ENCODE peak calls at places on chromosomes 6 and 20, in four cellular contexts. L is GM12878, E is H1, D is SK-N-SH. R is an unnamed sample.

GRCh38 chr20:37502654-37503053 is 18.4 kb upstream of the NNAT start:
- DNase-seq in L (no peak), D (no peak), E (no peak), R (no peak)

GRCh38 chr6:96837138-96837971 is at the start of gene GPR63:
- DNase-seq in D (peak; percentile 90), L (peak; percentile 50), E (peak; percentile 61), R (peak; percentile 1)

GRCh38 chr6:133512410-133513016 is 271.4 kb downstream of the EYA4 start:
- DNase-seq in D (peak; percentile 26), L (no peak), E (no peak), R (peak; percentile 46)

GRCh38 chr6:93398723-93399122 is 20.6 kb downstream of the EPHA7 start:
- DNase-seq in E (no peak), D (no peak), L (no peak), R (no peak)

GRCh38 chr20:62650551-62651284 is 8.4 kb downstream of the SLCO4A1 start:
- DNase-seq in L (no peak), D (no peak), E (no peak), R (no peak)

GRCh38 chr6:134352786-134353480 is 35.0 kb upstream of the SGK1 start:
- DNase-seq in E (no peak), L (no peak), D (no peak), R (no peak)

GRCh38 chr6:122692175-122692598 is 82.0 kb downstream of the PKIB start:
- DNase-seq in L (no peak), D (no peak), E (no peak), R (no peak)

GRCh38 chr6:52643158-52643557 is 27.8 kb upstream of the TMEM14A start:
- DNase-seq in E (no peak), D (no peak), L (no peak), R (no peak)

GRCh38 chr6:84657486-84657885 is 106.9 kb downstream of the TBX18 start:
- DNase-seq in D (no peak), E (no peak), L (no peak), R (no peak)

GRCh38 chr6:52605610-52606185 is 28.8 kb upstream of the TRAM2 start:
- DNase-seq in E (no peak), D (no peak), L (no peak), R (no peak)

GRCh38 chr20:47117325-47117724 is 222.7 kb downstream of the EYA2 start:
- DNase-seq in L (no peak), E (no peak), D (no peak), R (no peak)

DNA sequence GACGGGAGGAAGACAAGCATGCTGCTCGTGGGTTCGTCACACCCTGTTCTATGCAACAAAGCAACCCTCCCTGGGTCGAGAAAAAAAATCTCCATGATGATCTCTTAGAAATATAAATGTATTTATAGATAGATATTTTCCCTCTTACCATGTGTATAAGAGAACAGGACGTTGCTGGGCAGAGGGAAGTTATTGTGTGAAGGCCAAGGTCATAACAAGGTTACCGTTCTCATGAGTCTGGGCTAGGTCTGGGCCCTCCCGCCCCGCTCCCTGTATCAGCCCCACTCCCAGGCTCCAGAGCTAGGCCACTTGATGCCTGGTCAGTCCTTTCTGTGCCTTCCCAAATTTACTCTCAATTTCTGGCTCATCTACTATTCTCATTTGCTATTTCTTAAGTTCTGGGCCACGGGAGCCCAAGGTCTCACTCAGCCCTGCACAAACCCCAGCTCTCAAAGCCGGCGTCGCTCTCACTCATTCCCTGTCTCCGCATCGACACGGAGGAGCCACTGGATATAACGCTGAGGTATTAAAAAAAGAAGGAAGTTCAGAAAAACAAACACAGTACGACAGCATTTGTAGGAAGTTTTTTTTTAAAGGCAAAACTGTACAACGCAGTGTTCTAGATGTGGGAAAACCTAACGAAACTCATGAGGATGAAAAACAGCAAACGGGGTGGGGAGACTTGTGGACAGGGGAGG is 96.8 kb downstream of the PSMG4 start:
- DNase-seq in E (no peak), L (no peak), D (no peak), R (no peak)
- H3K4me3 ChIP-seq in E (no peak overlapping the region), L (peak overlapping the region; percentile 37), D (no peak overlapping the region), R (peak overlapping the region; percentile 44)

GRCh38 chr6:5672581-5673011 is 334.1 kb downstream of the NRN1 start:
- DNase-seq in L (no peak), E (no peak), D (no peak), R (no peak)
- TF ChIP-seq TCF12 in L (no peak), E (no peak), D (peak; percentile 82), R (no peak)

GRCh38 chr20:58842276-58842675 is 8.4 kb downstream of the GNAS-AS1 start:
- DNase-seq in L (no peak), E (no peak), D (no peak), R (no peak)
- H3K4me3 ChIP-seq in L (no peak overlapping the region), E (peak overlapping the region; percentile 49), D (no peak overlapping the region), R (no peak overlapping the region)

GRCh38 chr20:6036213-6036612 is 17.6 kb downstream of the LRRN4 start:
- DNase-seq in D (no peak), E (no peak), L (no peak), R (no peak)

GRCh38 chr20:6038256-6038655 is 15.6 kb downstream of the LRRN4 start:
- DNase-seq in E (no peak), D (no peak), L (no peak), R (no peak)

GRCh38 chr20:6030453-6031080 is 23.3 kb downstream of the LRRN4 start:
- DNase-seq in D (no peak), E (no peak), L (no peak), R (no peak)

GRCh38 chr20:6037082-6037481 is 16.8 kb downstream of the LRRN4 start:
- DNase-seq in L (no peak), E (no peak), D (no peak), R (no peak)

DNA sequence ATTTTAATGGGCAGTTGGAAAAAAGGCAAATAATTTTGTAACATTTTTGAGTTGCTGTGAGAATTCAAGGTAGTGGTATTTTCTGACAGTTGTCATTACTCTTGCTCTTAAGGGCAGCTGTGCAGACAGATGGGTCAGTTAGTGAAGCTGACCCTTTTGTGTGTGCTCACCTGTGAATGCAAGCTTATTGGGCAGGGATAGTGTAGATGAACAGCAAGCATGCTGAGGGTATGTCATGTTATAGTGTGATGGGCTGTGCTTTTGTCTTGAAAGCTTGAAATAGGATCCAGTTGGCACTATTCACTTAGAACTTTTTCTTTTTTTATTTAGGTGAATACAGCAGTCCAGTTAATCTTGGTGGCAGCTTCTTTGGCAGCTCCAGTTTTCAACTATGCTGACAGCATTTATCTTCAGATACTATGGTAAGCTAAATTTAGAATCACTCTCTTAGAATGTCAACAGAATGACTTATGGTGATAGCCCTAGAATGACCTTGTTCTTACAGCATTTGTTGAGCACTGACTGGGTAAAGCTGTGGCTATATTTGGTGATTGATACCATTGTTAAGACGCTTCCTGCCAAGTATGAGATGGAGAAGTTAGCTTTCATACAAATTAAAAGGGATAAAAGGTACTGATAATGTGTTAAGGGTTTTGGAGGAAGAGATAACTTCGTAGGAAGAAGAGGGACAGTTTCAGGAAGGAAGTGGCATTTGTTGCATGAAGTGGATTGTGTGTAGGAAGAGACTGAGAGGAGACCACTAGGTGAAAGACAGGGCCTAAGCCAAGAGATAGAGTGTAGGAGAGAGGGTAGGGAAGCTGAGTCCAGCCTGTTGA is 19.5 kb downstream of the LRRN4 start:
- DNase-seq in L (no peak), E (no peak), D (no peak), R (no peak)
- TF ChIP-seq TCF12 in L (no peak), E (no peak), D (no peak), R (no peak)

GRCh38 chr20:63740501-63741353 is 1.2 kb downstream of the SLC2A4RG start:
- DNase-seq in D (peak; percentile 95), E (no peak), L (no peak), R (peak; percentile 95)

GRCh38 chr20:63742381-63743024 is 2.9 kb downstream of the SLC2A4RG start:
- DNase-seq in L (no peak), D (no peak), E (no peak), R (no peak)

GRCh38 chr20:63741676-63742380 is 2.3 kb downstream of the SLC2A4RG start:
- DNase-seq in D (no peak), L (no peak), E (no peak), R (no peak)

GRCh38 chr20:63740070-63740500 is 509 bp downstream of the SLC2A4RG start:
- DNase-seq in D (peak; percentile 87), L (no peak), E (no peak), R (no peak)

GRCh38 chr20:63741354-63741675 is 1.7 kb downstream of the SLC2A4RG start:
- DNase-seq in E (no peak), D (no peak), L (no peak), R (no peak)
- H3K4me3 ChIP-seq in E (peak overlapping the region; percentile 49), D (peak overlapping the region; percentile 95), L (no peak overlapping the region), R (peak overlapping the region; percentile 61)

GRCh38 chr6:156873654-156874380 is 96.6 kb downstream of the ARID1B start:
- DNase-seq in E (no peak), D (no peak), L (no peak), R (no peak)
- TF ChIP-seq TCF12 in E (no peak), D (no peak), L (no peak), R (no peak)

R was measured in HepG2.